ENCODE peak calls at places on chromosomes 12 and 14, in six cellular contexts. P is suprapubic skin; U is adrenal gland; R is stimulated activated CD8-positive, alpha-beta memory T cell treated with anti-CD3 and anti-CD28 coated beads, Interleukin-2, amount 100 ng/mL, for 48 hours; O is HCEC 1CT; X is IMR-90. Y is an unnamed sample.

GRCh38 chr14:53106768-53107167 is 46.4 kb downstream of the DDHD1 start:
- DNase-seq in P (no peak), U (no peak), R (no peak), O (no peak), X (no peak), Y (no peak)

GRCh38 chr12:101696477-101697196 is 803 bp upstream of the CHPT1 start:
- DNase-seq in P (peak), U (peak), R (no peak), O (no peak), X (no peak), Y (peak)

GRCh38 chr12:49044660-49045059 is 15.9 kb downstream of the KMT2D start:
- DNase-seq in P (no peak), U (no peak), R (no peak), O (no peak), X (no peak), Y (no peak)

GRCh38 chr14:38862381-38862780 is 240.7 kb downstream of the SEC23A start:
- DNase-seq in P (no peak), U (no peak), R (no peak), O (no peak), X (no peak), Y (no peak)

GRCh38 chr12:89791286-89791685 is 82.6 kb upstream of the ATP2B1 start:
- DNase-seq in P (no peak), U (no peak), R (no peak), O (no peak), X (no peak), Y (no peak)

GRCh38 chr12:53096761-53097160 is 706 bp upstream of the IGFBP6 start:
- DNase-seq in P (peak), U (no peak), R (no peak), O (no peak), X (no peak), Y (no peak)

GRCh38 chr14:68598621-68599447 is 194.0 kb downstream of the ZFP36L1 start:
- DNase-seq in P (peak), U (peak), R (no peak), O (peak), X (peak), Y (no peak)

GRCh38 chr12:109433618-109434017 is 43.5 kb downstream of the KCTD10 start:
- DNase-seq in P (no peak), U (peak), R (no peak), O (no peak), X (no peak), Y (no peak)

GRCh38 chr14:101882141-101882935 is 82.0 kb upstream of the DYNC1H1 start:
- DNase-seq in P (no peak), U (no peak), R (no peak), O (no peak), X (no peak), Y (no peak)

GRCh38 chr12:96212456-96213375 is 18.5 kb downstream of the ELK3 start:
- DNase-seq in P (no peak), U (no peak), R (no peak), O (no peak), X (no peak), Y (no peak)

GRCh38 chr12:42320796-42321195 is 5.1 kb downstream of the ZCRB1 start:
- DNase-seq in P (no peak), U (no peak), R (no peak), O (no peak), X (no peak), Y (no peak)

GRCh38 chr14:20413785-20414117 is 450 bp upstream of the TEP1 start:
- DNase-seq in P (no peak), U (no peak), R (no peak), O (peak), X (no peak), Y (peak)

GRCh38 chr12:6943719-6944380 is at the start of the genes C12orf57 and RNU7-1:
- DNase-seq in P (peak), U (peak), R (peak), O (peak), X (peak), Y (peak)

GRCh38 chr12:47729233-47729632 is 3.9 kb upstream of the ENDOU start:
- DNase-seq in P (no peak), U (no peak), R (no peak), O (peak), X (peak), Y (peak)

GRCh38 chr14:65414961-65415589 is 2.5 kb downstream of the FUT8 start:
- DNase-seq in P (no peak), U (no peak), R (no peak), O (peak), X (peak), Y (peak)

GRCh38 chr12:88856201-88856600 is 275.9 kb upstream of the KITLG start:
- DNase-seq in P (no peak), U (no peak), R (no peak), O (no peak), X (no peak), Y (no peak)

GRCh38 chr12:47221256-47222023 is 141.7 kb upstream of the AMIGO2 start:
- DNase-seq in P (no peak), U (no peak), R (no peak), O (no peak), X (no peak), Y (peak)

GRCh38 chr12:51049525-51049924 is 1.4 kb downstream of the LETMD1 start:
- DNase-seq in P (no peak), U (no peak), R (no peak), O (no peak), X (no peak), Y (no peak)

GRCh38 chr14:64598404-64598803 is 48.6 kb downstream of the PPP1R36 start:
- DNase-seq in P (no peak), U (no peak), R (no peak), O (no peak), X (no peak), Y (no peak)

GRCh38 chr12:94644622-94645021 is 5.7 kb downstream of the TMCC3 start:
- DNase-seq in P (no peak), U (no peak), R (no peak), O (peak), X (peak), Y (no peak)

GRCh38 chr14:104393898-104394605 is 185.5 kb upstream of the C14orf180 start:
- DNase-seq in P (peak), U (peak), R (peak), O (no peak), X (no peak), Y (no peak)

GRCh38 chr14:85534435-85534834 is 4.5 kb downstream of the FLRT2 start:
- DNase-seq in P (no peak), U (no peak), R (no peak), O (peak), X (peak), Y (peak)

GRCh38 chr14:21255385-21256101 is 13.7 kb downstream of the HNRNPC start:
- DNase-seq in P (no peak), U (no peak), R (no peak), O (peak), X (peak), Y (no peak)